ENCODE peak calls at places on chromosomes 1 and 21, in five cellular contexts. One of them, this sample, is unnamed.

GRCh38 chr1:198499588-198499987 is 40.9 kb downstream of the ATP6V1G3 start:
- DNase-seq in HepG2: no peak
- DNase-seq in GM12878: no peak
- DNase-seq in H1: no peak
- DNase-seq in HEK293T: no peak
- DNase-seq in this sample: no peak

GRCh38 chr21:40472026-40472425 is 374.9 kb downstream of the DSCAM start:
- DNase-seq in HepG2: no peak
- DNase-seq in GM12878: no peak
- DNase-seq in HEK293T: no peak
- DNase-seq in H1: no peak
- DNase-seq in this sample: no peak

GRCh38 chr1:213120386-213120785 is 69.3 kb downstream of the RPS6KC1 start:
- DNase-seq in H1: no peak
- DNase-seq in HEK293T: no peak
- DNase-seq in HepG2: no peak
- DNase-seq in GM12878: no peak
- DNase-seq in this sample: no peak

GRCh38 chr1:200802865-200803512 is 64.3 kb downstream of the CAMSAP2 start:
- DNase-seq in HEK293T: peak
- DNase-seq in HepG2: peak
- DNase-seq in H1: peak
- DNase-seq in GM12878: peak
- DNase-seq in this sample: peak

GRCh38 chr1:178126790-178127189 is 32.9 kb downstream of the RASAL2 start:
- DNase-seq in HEK293T: no peak
- DNase-seq in GM12878: no peak
- DNase-seq in H1: no peak
- DNase-seq in HepG2: peak
- DNase-seq in this sample: no peak

GRCh38 chr1:153355445-153356071 is 2.1 kb upstream of the S100A9 start:
- DNase-seq in H1: peak
- DNase-seq in HEK293T: peak
- DNase-seq in GM12878: no peak
- DNase-seq in HepG2: peak
- DNase-seq in this sample: peak

GRCh38 chr1:61477301-61477700 is 247.6 kb downstream of the TM2D1 start:
- DNase-seq in HEK293T: no peak
- DNase-seq in HepG2: no peak
- DNase-seq in H1: no peak
- DNase-seq in GM12878: no peak
- DNase-seq in this sample: peak

GRCh38 chr1:47523812-47524170 is 85.9 kb downstream of the FOXD2 start:
- DNase-seq in HepG2: no peak
- DNase-seq in GM12878: no peak
- DNase-seq in HEK293T: no peak
- DNase-seq in H1: no peak
- DNase-seq in this sample: no peak

GRCh38 chr21:46003575-46004007 is 22.0 kb downstream of the COL6A1 start:
- DNase-seq in HEK293T: no peak
- DNase-seq in HepG2: no peak
- DNase-seq in GM12878: no peak
- DNase-seq in H1: peak
- DNase-seq in this sample: no peak

GRCh38 chr1:202805886-202806511 is 2.2 kb downstream of the KDM5B start:
- DNase-seq in HepG2: no peak
- DNase-seq in H1: no peak
- DNase-seq in HEK293T: no peak
- DNase-seq in GM12878: no peak
- DNase-seq in this sample: no peak

GRCh38 chr1:196866974-196867373 is 20.9 kb upstream of the CFHR4 start:
- DNase-seq in H1: no peak
- DNase-seq in HEK293T: no peak
- DNase-seq in GM12878: no peak
- DNase-seq in HepG2: no peak
- DNase-seq in this sample: no peak

GRCh38 chr1:147292012-147292411 is 49.5 kb downstream of the CHD1L start:
- DNase-seq in HEK293T: no peak
- DNase-seq in GM12878: no peak
- DNase-seq in HepG2: no peak
- DNase-seq in H1: no peak
- DNase-seq in this sample: no peak

GRCh38 chr1:205144046-205144720 is 22.4 kb upstream of the RBBP5 start:
- DNase-seq in H1: no peak
- DNase-seq in HepG2: no peak
- DNase-seq in GM12878: no peak
- DNase-seq in HEK293T: no peak
- DNase-seq in this sample: no peak

GRCh38 chr1:21397813-21398188 is 42.1 kb upstream of the NBPF3 start:
- DNase-seq in HepG2: no peak
- DNase-seq in HEK293T: no peak
- DNase-seq in H1: peak
- DNase-seq in GM12878: no peak
- DNase-seq in this sample: peak

GRCh38 chr1:5896706-5897105 is 95.5 kb downstream of the NPHP4 start:
- DNase-seq in HEK293T: no peak
- DNase-seq in GM12878: no peak
- DNase-seq in H1: no peak
- DNase-seq in HepG2: no peak
- DNase-seq in this sample: peak

GRCh38 chr1:199733125-199733524 is 294.4 kb upstream of the NR5A2 start:
- DNase-seq in HepG2: no peak
- DNase-seq in GM12878: no peak
- DNase-seq in H1: no peak
- DNase-seq in HEK293T: no peak
- DNase-seq in this sample: no peak

GRCh38 chr21:8991088-8991907 is 1530.1 kb upstream of the TPTE start:
- DNase-seq in GM12878: no peak
- DNase-seq in HEK293T: no peak
- DNase-seq in H1: no peak
- DNase-seq in HepG2: peak
- DNase-seq in this sample: no peak

GRCh38 chr1:55702064-55702463 is 486.9 kb upstream of the USP24 start:
- DNase-seq in H1: no peak
- DNase-seq in HepG2: peak
- DNase-seq in HEK293T: peak
- DNase-seq in GM12878: no peak
- DNase-seq in this sample: no peak

GRCh38 chr1:223887724-223888428 is 42.1 kb upstream of the TP53BP2 start:
- DNase-seq in GM12878: no peak
- DNase-seq in HepG2: no peak
- DNase-seq in HEK293T: no peak
- DNase-seq in H1: no peak
- DNase-seq in this sample: no peak

GRCh38 chr1:15283500-15283899 is 36.5 kb downstream of the FHAD1 start:
- DNase-seq in GM12878: no peak
- DNase-seq in HepG2: no peak
- DNase-seq in HEK293T: peak
- DNase-seq in H1: no peak
- DNase-seq in this sample: no peak

GRCh38 chr1:240833057-240833456 is 221.1 kb upstream of the GREM2 start:
- DNase-seq in HepG2: no peak
- DNase-seq in H1: no peak
- DNase-seq in HEK293T: no peak
- DNase-seq in GM12878: no peak
- DNase-seq in this sample: no peak

GRCh38 chr1:84089470-84090261 is 54.4 kb upstream of the PRKACB start:
- DNase-seq in GM12878: no peak
- DNase-seq in HepG2: peak
- DNase-seq in HEK293T: no peak
- DNase-seq in H1: no peak
- DNase-seq in this sample: no peak

GRCh38 chr21:44548922-44549321 is 2.4 kb downstream of the KRTAP10-2 start:
- DNase-seq in HepG2: no peak
- DNase-seq in GM12878: no peak
- DNase-seq in HEK293T: no peak
- DNase-seq in H1: peak
- DNase-seq in this sample: peak

GRCh38 chr1:233406339-233406960 is 78.9 kb downstream of the MAP3K21 start:
- DNase-seq in HEK293T: no peak
- DNase-seq in GM12878: no peak
- DNase-seq in H1: no peak
- DNase-seq in HepG2: no peak
- DNase-seq in this sample: no peak

GRCh38 chr1:47179988-47180563 is 9.8 kb downstream of the PDZK1IP1 start:
- DNase-seq in HepG2: no peak
- DNase-seq in H1: no peak
- DNase-seq in GM12878: no peak
- DNase-seq in HEK293T: no peak
- DNase-seq in this sample: no peak

GRCh38 chr1:99455760-99456159 is 190.2 kb upstream of the PALMD start:
- DNase-seq in H1: no peak
- DNase-seq in GM12878: no peak
- DNase-seq in HepG2: no peak
- DNase-seq in HEK293T: no peak
- DNase-seq in this sample: no peak

GRCh38 chr1:211606327-211606913 is 27.5 kb upstream of the SLC30A1 start:
- DNase-seq in HEK293T: no peak
- DNase-seq in H1: no peak
- DNase-seq in HepG2: peak
- DNase-seq in GM12878: peak
- DNase-seq in this sample: no peak

GRCh38 chr1:30778156-30778978 is 20.8 kb upstream of the LAPTM5 start:
- DNase-seq in H1: no peak
- DNase-seq in HepG2: no peak
- DNase-seq in GM12878: no peak
- DNase-seq in HEK293T: peak
- DNase-seq in this sample: no peak

GRCh38 chr21:28540514-28540913 is 452.2 kb downstream of the LTN1 start:
- DNase-seq in HepG2: no peak
- DNase-seq in H1: no peak
- DNase-seq in HEK293T: no peak
- DNase-seq in GM12878: no peak
- DNase-seq in this sample: no peak

GRCh38 chr1:25729774-25730173 is 70.2 kb upstream of the SELENON start:
- DNase-seq in HepG2: no peak
- DNase-seq in GM12878: no peak
- DNase-seq in H1: no peak
- DNase-seq in HEK293T: no peak
- DNase-seq in this sample: no peak

GRCh38 chr21:42269382-42269781 is 45.8 kb downstream of the TFF3 start:
- DNase-seq in HEK293T: no peak
- DNase-seq in GM12878: no peak
- DNase-seq in HepG2: no peak
- DNase-seq in H1: no peak
- DNase-seq in this sample: no peak

GRCh38 chr1:8096105-8097011 is 70.2 kb upstream of the ERRFI1 start:
- DNase-seq in GM12878: peak
- DNase-seq in H1: no peak
- DNase-seq in HepG2: no peak
- DNase-seq in HEK293T: no peak
- DNase-seq in this sample: no peak

GRCh38 chr1:88655685-88656299 is 28.3 kb upstream of the PKN2 start:
- DNase-seq in HEK293T: peak
- DNase-seq in GM12878: no peak
- DNase-seq in H1: no peak
- DNase-seq in HepG2: peak
- DNase-seq in this sample: no peak

GRCh38 chr1:227944931-227945890 is 2.5 kb downstream of the WNT9A start:
- DNase-seq in HEK293T: no peak
- DNase-seq in HepG2: no peak
- DNase-seq in GM12878: no peak
- DNase-seq in H1: no peak
- DNase-seq in this sample: no peak

GRCh38 chr1:155307247-155307740 is 1.4 kb upstream of the FDPS start:
- DNase-seq in GM12878: no peak
- DNase-seq in HepG2: peak
- DNase-seq in HEK293T: no peak
- DNase-seq in H1: no peak
- DNase-seq in this sample: peak
- TF ChIP-seq SUZ12 in GM12878: no peak
- TF ChIP-seq SUZ12 in HepG2: no peak
- TF ChIP-seq SUZ12 in HEK293T: no peak
- TF ChIP-seq SUZ12 in H1: no peak
- TF ChIP-seq SUZ12 in this sample: no peak

GRCh38 chr1:22920026-22920733 is 52.5 kb downstream of the LACTBL1 start:
- DNase-seq in HEK293T: no peak
- DNase-seq in H1: no peak
- DNase-seq in HepG2: no peak
- DNase-seq in GM12878: no peak
- DNase-seq in this sample: no peak

GRCh38 chr1:22925111-22925510 is 47.6 kb downstream of the LACTBL1 start:
- DNase-seq in GM12878: no peak
- DNase-seq in HepG2: no peak
- DNase-seq in HEK293T: no peak
- DNase-seq in H1: no peak
- DNase-seq in this sample: no peak

GRCh38 chr1:22920734-22921451 is 51.8 kb downstream of the LACTBL1 start:
- DNase-seq in HepG2: no peak
- DNase-seq in H1: no peak
- DNase-seq in HEK293T: no peak
- DNase-seq in GM12878: no peak
- DNase-seq in this sample: no peak

GRCh38 chr1:22921452-22922126 is 51.1 kb downstream of the LACTBL1 start:
- DNase-seq in HepG2: no peak
- DNase-seq in HEK293T: no peak
- DNase-seq in H1: no peak
- DNase-seq in GM12878: no peak
- DNase-seq in this sample: no peak

GRCh38 chr1:22922640-22923039 is 50.0 kb downstream of the LACTBL1 start:
- DNase-seq in GM12878: no peak
- DNase-seq in H1: no peak
- DNase-seq in HepG2: no peak
- DNase-seq in HEK293T: no peak
- DNase-seq in this sample: no peak
- TF ChIP-seq SUZ12 in GM12878: no peak
- TF ChIP-seq SUZ12 in H1: no peak
- TF ChIP-seq SUZ12 in HepG2: no peak
- TF ChIP-seq SUZ12 in HEK293T: no peak
- TF ChIP-seq SUZ12 in this sample: no peak

GRCh38 chr1:24551290-24551859 is 4.5 kb upstream of the NCMAP start:
- DNase-seq in HepG2: no peak
- DNase-seq in HEK293T: no peak
- DNase-seq in H1: no peak
- DNase-seq in GM12878: no peak
- DNase-seq in this sample: no peak
- TF ChIP-seq SUZ12 in HepG2: no peak
- TF ChIP-seq SUZ12 in HEK293T: no peak
- TF ChIP-seq SUZ12 in H1: no peak
- TF ChIP-seq SUZ12 in GM12878: no peak
- TF ChIP-seq SUZ12 in this sample: no peak

DNA sequence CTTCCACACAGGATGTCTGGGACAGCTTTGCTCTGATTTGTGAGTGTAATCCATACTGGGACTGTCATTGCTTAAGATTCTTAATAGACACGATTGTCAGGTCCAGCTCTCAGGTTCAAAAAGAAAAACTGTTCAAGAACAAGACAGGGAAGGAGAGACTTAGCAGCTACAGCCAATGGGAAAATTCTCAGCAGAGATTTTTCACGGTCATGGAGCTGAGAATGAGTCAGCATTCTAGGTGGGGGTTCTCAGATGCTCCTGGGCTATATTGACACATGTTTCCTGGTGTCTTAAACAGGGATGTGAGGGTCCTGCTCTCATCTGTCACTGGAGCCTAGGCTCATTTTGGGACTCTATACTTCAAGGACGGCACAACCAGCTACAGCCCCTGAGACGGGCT is 318.3 kb downstream of the RRAGC start:
- DNase-seq in HepG2: no peak
- DNase-seq in GM12878: no peak
- DNase-seq in H1: no peak
- DNase-seq in HEK293T: no peak
- DNase-seq in this sample: no peak
- TF ChIP-seq SUZ12 in HepG2: no peak
- TF ChIP-seq SUZ12 in GM12878: no peak
- TF ChIP-seq SUZ12 in H1: no peak
- TF ChIP-seq SUZ12 in HEK293T: no peak
- TF ChIP-seq SUZ12 in this sample: no peak

GRCh38 chr1:16398371-16398953 is 31.4 kb downstream of the SZRD1 start:
- DNase-seq in HepG2: no peak
- DNase-seq in HEK293T: no peak
- DNase-seq in GM12878: no peak
- DNase-seq in H1: no peak
- DNase-seq in this sample: no peak
- TF ChIP-seq SUZ12 in HepG2: no peak
- TF ChIP-seq SUZ12 in HEK293T: no peak
- TF ChIP-seq SUZ12 in GM12878: no peak
- TF ChIP-seq SUZ12 in H1: no peak
- TF ChIP-seq SUZ12 in this sample: no peak